ENCODE peak calls at places on chromosomes 12 and 14, in seven cellular contexts. Z is cardiac muscle cell, M is Karpas-422, H is HCT116, V is NT2/D1, D is PC-3, N is upper lobe of right lung. J is an unnamed sample.

GRCh38 chr14:69711065-69711464 is 55.9 kb upstream of the SRSF5 start:
- DNase-seq in Z (peak; percentile 61), M (no peak), H (no peak), V (no peak), D (no peak), N (peak; percentile 83), J (no peak)

GRCh38 chr14:71108398-71109114 is 201.3 kb downstream of the PCNX1 start:
- DNase-seq in Z (no peak), M (no peak), H (no peak), V (no peak), D (no peak), N (no peak), J (no peak)

GRCh38 chr12:49661191-49661590 is 37.8 kb downstream of the PRPF40B start:
- DNase-seq in Z (no peak), M (no peak), H (no peak), V (no peak), D (no peak), N (no peak), J (no peak)

GRCh38 chr12:452667-453210 is 7.0 kb upstream of the B4GALNT3 start:
- DNase-seq in Z (no peak), M (peak; percentile 45), H (no peak), V (no peak), D (no peak), N (peak; percentile 69), J (no peak)

GRCh38 chr14:106879241-106879640 is 1352.9 kb downstream of the TMEM121 start:
- DNase-seq in Z (no peak), M (peak; percentile 90), H (peak; percentile 10), V (no peak), D (peak; percentile 35), N (peak; percentile 75), J (no peak)

GRCh38 chr12:90908465-90908864 is 46.5 kb downstream of the CCER1 start:
- DNase-seq in Z (peak; percentile 58), M (no peak), H (no peak), V (no peak), D (peak; percentile 20), N (no peak), J (no peak)

GRCh38 chr12:91781114-91781513 is 364.5 kb downstream of the BTG1 start:
- DNase-seq in Z (peak; percentile 42), M (no peak), H (no peak), V (no peak), D (peak; percentile 33), N (no peak), J (no peak)

GRCh38 chr12:29220632-29221336 is 71.7 kb downstream of the FAR2 start:
- DNase-seq in Z (no peak), M (no peak), H (peak; percentile 68), V (no peak), D (no peak), N (no peak), J (no peak)

GRCh38 chr14:64703393-64704144 is 655 bp upstream of the PLEKHG3 start:
- DNase-seq in Z (peak; percentile 46), M (no peak), H (no peak), V (no peak), D (peak; percentile 32), N (no peak), J (no peak)
- H3K4me3 ChIP-seq in Z (peak overlapping the region; percentile 67), M (no peak overlapping the region), H (peak overlapping the region; percentile 82), V (peak overlapping the region; percentile 68), D (peak overlapping the region; percentile 93), N (peak overlapping the region; percentile 70), J (peak overlapping the region; percentile 82)

DNA sequence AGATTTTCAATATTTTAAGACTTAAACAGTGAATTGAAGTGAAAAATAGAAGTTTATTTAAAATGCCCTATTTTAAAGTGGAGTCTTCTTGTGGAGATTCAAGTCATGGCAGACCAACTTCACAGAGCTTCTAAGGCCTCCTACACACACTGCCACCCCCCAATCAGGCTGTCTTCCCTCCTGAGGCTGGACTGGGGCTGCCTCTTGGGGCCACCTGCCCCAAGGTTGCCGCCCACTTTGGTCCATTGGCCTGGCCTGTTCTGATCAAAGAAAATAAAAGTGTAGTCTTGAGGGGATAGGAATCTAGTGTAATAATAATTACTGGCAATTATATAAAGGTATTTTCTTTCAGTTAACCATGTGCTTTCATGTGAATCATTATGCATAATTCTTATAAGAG is 1.3 kb downstream of the GOLT1B start:
- DNase-seq in Z (no peak), M (peak; percentile 55), H (no peak), V (no peak), D (no peak), N (no peak), J (no peak)
- H3K4me3 ChIP-seq in Z (peak overlapping the region; percentile 82), M (peak overlapping the region; percentile 95), H (peak overlapping the region; percentile 94), V (peak overlapping the region; percentile 90), D (peak overlapping the region; percentile 95), N (peak overlapping the region; percentile 97), J (peak overlapping the region; percentile 79)

DNA sequence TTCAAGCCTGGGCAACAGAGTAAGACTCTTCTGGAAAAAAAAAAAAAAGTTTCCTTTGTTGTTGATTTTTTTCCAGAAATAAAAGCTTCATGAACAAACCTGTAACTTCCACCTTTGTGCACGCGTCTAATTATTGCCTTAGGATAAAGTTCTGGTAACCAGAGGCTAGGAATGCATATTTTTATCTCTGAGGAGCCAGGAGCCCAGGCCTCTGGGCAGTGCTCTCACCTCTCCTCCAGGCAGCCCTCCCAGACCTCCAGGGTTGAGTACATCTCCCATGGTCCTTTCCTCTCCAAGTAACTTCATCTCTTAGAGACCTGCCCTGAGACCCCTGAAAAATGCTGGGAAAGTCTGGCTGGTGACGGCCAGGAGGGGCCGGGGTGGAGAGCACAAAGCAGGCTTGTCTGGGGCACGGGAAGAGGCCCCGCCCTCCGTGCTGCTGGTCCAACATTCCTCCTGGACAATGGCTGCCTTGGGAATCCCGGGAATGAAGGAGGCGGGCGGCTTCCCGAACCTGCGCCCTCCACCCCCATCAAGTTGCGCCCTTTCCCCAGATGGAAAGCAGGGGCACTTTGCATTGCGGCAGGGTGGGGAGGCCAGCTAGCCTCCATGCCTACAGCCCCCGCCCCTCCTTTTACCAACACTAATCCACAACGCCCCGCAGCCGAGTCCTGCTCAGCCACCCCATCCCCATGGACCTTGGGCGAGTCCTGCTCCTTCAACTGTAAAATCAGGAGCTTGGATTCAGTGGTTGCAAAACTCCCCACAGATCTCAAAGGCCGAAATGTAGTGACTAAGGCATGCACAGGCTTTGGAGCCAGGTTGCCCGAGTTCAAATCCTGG is 7.3 kb upstream of the FIGNL2 start:
- DNase-seq in Z (peak; percentile 68), M (no peak), H (no peak), V (peak; percentile 92), D (no peak), N (no peak), J (no peak)
- H3K4me3 ChIP-seq in Z (no peak overlapping the region), M (no peak overlapping the region), H (no peak overlapping the region), V (peak overlapping the region; percentile 34), D (no peak overlapping the region), N (peak overlapping the region; percentile 14), J (no peak overlapping the region)

GRCh38 chr12:14874882-14875281 is 10.8 kb downstream of the MGP start:
- DNase-seq in Z (no peak), M (no peak), H (no peak), V (no peak), D (peak; percentile 23), N (no peak), J (no peak)
- H3K4me3 ChIP-seq in Z (no peak overlapping the region), M (no peak overlapping the region), H (no peak overlapping the region), V (no peak overlapping the region), D (no peak overlapping the region), N (no peak overlapping the region), J (no peak overlapping the region)

GRCh38 chr12:3295648-3296408 is 195.2 kb upstream of the PRMT8 start:
- DNase-seq in Z (peak; percentile 66), M (no peak), H (no peak), V (no peak), D (no peak), N (no peak), J (no peak)

GRCh38 chr12:3294481-3294911 is 196.5 kb upstream of the PRMT8 start:
- DNase-seq in Z (no peak), M (no peak), H (no peak), V (no peak), D (no peak), N (no peak), J (no peak)

GRCh38 chr12:3293446-3294161 is 197.4 kb upstream of the PRMT8 start:
- DNase-seq in Z (peak; percentile 63), M (no peak), H (no peak), V (no peak), D (peak; percentile 68), N (no peak), J (no peak)

GRCh38 chr12:3296409-3296701 is 194.6 kb upstream of the PRMT8 start:
- DNase-seq in Z (no peak), M (no peak), H (no peak), V (no peak), D (no peak), N (no peak), J (no peak)

DNA sequence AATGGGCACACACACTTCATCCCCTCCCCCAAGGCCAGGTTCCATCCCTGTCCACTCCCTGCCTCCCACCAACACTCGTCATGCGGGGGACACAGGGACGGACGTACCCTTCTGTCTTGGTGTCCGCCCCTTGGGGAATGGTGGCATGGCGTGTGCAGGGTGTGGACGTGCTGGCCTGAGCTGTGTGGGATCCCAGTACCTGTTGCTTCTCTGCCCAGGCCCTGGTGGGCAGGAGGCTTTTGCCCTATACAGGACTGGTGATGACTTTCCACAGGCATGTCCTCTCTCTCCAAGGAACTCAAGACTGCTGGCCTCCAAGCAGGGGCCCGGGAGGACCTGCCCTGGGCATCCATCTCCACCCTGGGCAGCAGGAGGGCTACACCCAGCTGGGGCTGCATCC is 195.8 kb upstream of the PRMT8 start:
- DNase-seq in Z (no peak), M (no peak), H (no peak), V (no peak), D (no peak), N (no peak), J (no peak)
- H3K4me3 ChIP-seq in Z (no peak overlapping the region), M (no peak overlapping the region), H (no peak overlapping the region), V (no peak overlapping the region), D (no peak overlapping the region), N (no peak overlapping the region), J (no peak overlapping the region)

GRCh38 chr12:46368684-46369083 is 3.9 kb downstream of the SLC38A2 start:
- DNase-seq in Z (peak; percentile 40), M (no peak), H (no peak), V (no peak), D (no peak), N (no peak), J (no peak)
- H3K4me3 ChIP-seq in Z (peak overlapping the region; percentile 99), M (no peak overlapping the region), H (no peak overlapping the region), V (no peak overlapping the region), D (peak overlapping the region; percentile 83), N (peak overlapping the region; percentile 92), J (no peak overlapping the region)

GRCh38 chr14:21093018-21093417 is 5.4 kb downstream of the ZNF219 start:
- DNase-seq in Z (no peak), M (no peak), H (no peak), V (no peak), D (no peak), N (no peak), J (no peak)
- H3K4me3 ChIP-seq in Z (no peak overlapping the region), M (no peak overlapping the region), H (no peak overlapping the region), V (no peak overlapping the region), D (no peak overlapping the region), N (no peak overlapping the region), J (no peak overlapping the region)

GRCh38 chr14:101968186-101968585 is 3.8 kb downstream of the DYNC1H1 start:
- DNase-seq in Z (no peak), M (no peak), H (no peak), V (no peak), D (no peak), N (no peak), J (no peak)
- H3K4me3 ChIP-seq in Z (no peak overlapping the region), M (no peak overlapping the region), H (no peak overlapping the region), V (no peak overlapping the region), D (peak overlapping the region; percentile 81), N (no peak overlapping the region), J (no peak overlapping the region)

GRCh38 chr12:6869049-6870021 is 2.0 kb downstream of the TPI1 start:
- DNase-seq in Z (peak; percentile 80), M (peak; percentile 93), H (peak; percentile 64), V (peak; percentile 99), D (peak; percentile 83), N (peak; percentile 83), J (peak; percentile 82)
- H3K4me3 ChIP-seq in Z (peak overlapping the region; percentile 97), M (peak overlapping the region; percentile 90), H (peak overlapping the region; percentile 97), V (peak overlapping the region; percentile 97), D (peak overlapping the region; percentile 97), N (peak overlapping the region; percentile 100), J (peak overlapping the region; percentile 95)

J was measured in SJSA1.